ENCODE peak calls at places on chromosomes 4 and X, in five cellular contexts. S is sigmoid colon, L is transverse colon, G is ovary, T is GM12878. N is an unnamed sample.

GRCh38 chr4:67680568-67681222 is 20.3 kb downstream of the UBA6 start:
- DNase-seq in S (no peak), L (no peak), G (no peak), T (no peak), N (no peak)

GRCh38 chrX:135185795-135186443 is 14.7 kb upstream of the CT55 start:
- DNase-seq in S (no peak), L (no peak), G (no peak), T (peak), N (peak)

GRCh38 chrX:50638123-50638522 is 167.5 kb upstream of the DGKK start:
- DNase-seq in S (no peak), L (no peak), G (no peak), T (no peak), N (no peak)

GRCh38 chr4:2341911-2342652 is 76.4 kb downstream of the ZFYVE28 start:
- DNase-seq in S (peak), L (no peak), G (no peak), T (no peak), N (no peak)

GRCh38 chr4:147336252-147336651 is 144.6 kb upstream of the EDNRA start:
- DNase-seq in S (no peak), L (no peak), G (no peak), T (no peak), N (no peak)

GRCh38 chrX:19602866-19603620 is 87.7 kb upstream of the MAP3K15 start:
- DNase-seq in S (no peak), L (no peak), G (no peak), T (no peak), N (no peak)

GRCh38 chr4:152328595-152328994 is 207.3 kb downstream of the FBXW7 start:
- DNase-seq in S (no peak), L (no peak), G (no peak), T (no peak), N (no peak)

GRCh38 chr4:3337811-3338210 is 45.0 kb downstream of the RGS12 start:
- DNase-seq in S (no peak), L (no peak), G (no peak), T (no peak), N (no peak)

GRCh38 chr4:177455591-177455990 is 13.4 kb upstream of the AGA start:
- DNase-seq in S (no peak), L (peak), G (no peak), T (no peak), N (no peak)

DNA sequence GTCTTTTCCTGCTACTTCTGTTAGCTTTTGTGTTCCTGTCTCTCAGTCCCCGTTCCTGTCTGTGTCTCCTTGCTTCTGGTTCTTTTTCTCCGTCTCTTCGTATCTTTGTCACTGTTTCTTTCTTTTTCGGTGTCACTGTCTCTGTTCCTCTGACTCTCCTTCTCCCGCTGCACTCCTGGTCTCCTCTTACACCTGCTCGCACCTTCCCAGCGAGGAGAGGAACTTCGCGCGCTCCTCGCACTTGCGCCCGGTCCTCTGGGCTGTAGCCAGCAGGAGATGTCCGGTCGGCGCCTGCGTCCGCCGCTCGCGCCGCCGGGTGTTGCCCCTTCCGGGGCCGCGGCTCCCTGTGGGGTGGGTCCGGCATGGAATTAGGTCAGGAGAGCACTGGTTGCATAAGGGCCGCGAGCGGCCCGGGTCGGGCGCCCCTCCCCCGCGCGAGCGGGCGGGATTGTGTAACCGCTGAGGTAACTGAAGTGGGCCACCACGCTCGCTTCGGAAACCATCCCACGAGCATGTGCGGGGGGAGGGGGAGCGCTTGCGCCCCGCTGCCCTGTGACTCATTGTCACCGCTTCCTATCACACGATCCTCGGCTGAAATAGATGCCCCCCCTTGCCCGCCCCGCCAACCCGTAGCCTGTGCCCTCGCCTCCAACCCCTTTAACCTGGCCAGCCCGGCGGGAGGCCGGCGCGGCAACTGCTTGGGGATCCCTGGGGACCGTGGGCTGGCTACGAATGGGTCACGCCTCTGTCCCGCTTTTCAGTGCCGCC is 1.6 kb downstream of the LONRF3 start:
- DNase-seq in S (peak), L (peak), G (peak), T (no peak), N (peak)
- TF ChIP-seq EP300 in S (peak), L (no peak), G (peak), T (no peak), N (no peak)

GRCh38 chr4:158169516-158169915 is 3.3 kb downstream of the GASK1B start:
- DNase-seq in S (no peak), L (no peak), G (no peak), T (no peak), N (no peak)
- H3K27ac ChIP-seq in S (peak), L (peak), G (peak), T (no peak), N (peak)

GRCh38 chr4:88613417-88613875 is 21.2 kb downstream of the HERC3 start:
- DNase-seq in S (no peak), L (no peak), G (no peak), T (no peak), N (no peak)
- H3K4me3 ChIP-seq in S (no peak), L (no peak), G (no peak), T (no peak), N (no peak)

GRCh38 chrX:106300656-106301055 is 132.6 kb downstream of the PWWP3B start:
- DNase-seq in S (no peak), L (no peak), G (no peak), T (no peak), N (no peak)
- TF ChIP-seq EP300 in S (no peak), L (no peak), G (no peak), T (no peak), N (no peak)

N was measured in tibial nerve.